ENCODE peak calls at places on chromosomes 3 and 15, in five cellular contexts. T is central memory CD8-positive, alpha-beta T cell; V is OCI-LY7; B is stimulated activated CD4-positive, alpha-beta T cell treated with anti-CD3 and anti-CD28 coated beads, Interleukin-15, amount 100 ng/mL, for 1 hour; X is foreskin fibroblast. W is an unnamed sample.

GRCh38 chr3:52046186-52046913 is 10.0 kb downstream of the DUSP7 start:
- DNase-seq in T (no peak), V (no peak), B (no peak), X (peak), W (no peak)

GRCh38 chr15:77033729-77034619 is 36.9 kb downstream of the TSPAN3 start:
- DNase-seq in T (no peak), V (no peak), B (no peak), X (no peak), W (no peak)

GRCh38 chr15:56587686-56588085 is 122.7 kb upstream of the MNS1 start:
- DNase-seq in T (no peak), V (no peak), B (no peak), X (peak), W (no peak)

GRCh38 chr3:13821156-13821555 is 58.7 kb downstream of the WNT7A start:
- DNase-seq in T (no peak), V (no peak), B (no peak), X (no peak), W (no peak)

GRCh38 chr15:27114440-27114839 is 143.5 kb downstream of the GABRG3 start:
- DNase-seq in T (no peak), V (no peak), B (no peak), X (no peak), W (no peak)

GRCh38 chr3:195570344-195570743 is 13.4 kb downstream of the APOD start:
- DNase-seq in T (no peak), V (peak), B (no peak), X (no peak), W (no peak)

GRCh38 chr3:8964436-8965370 is 1.4 kb upstream of the RAD18 start:
- DNase-seq in T (no peak), V (no peak), B (no peak), X (peak), W (no peak)

GRCh38 chr3:9088431-9089353 is 125.4 kb upstream of the RAD18 start:
- DNase-seq in T (no peak), V (no peak), B (no peak), X (peak), W (no peak)

GRCh38 chr3:86982883-86983282 is 8.1 kb downstream of the VGLL3 start:
- DNase-seq in T (no peak), V (no peak), B (no peak), X (peak), W (no peak)

GRCh38 chr3:66603161-66603611 is 102.4 kb upstream of the LRIG1 start:
- DNase-seq in T (no peak), V (no peak), B (no peak), X (no peak), W (no peak)

GRCh38 chr3:43769097-43769470 is 78.3 kb downstream of the ABHD5 start:
- DNase-seq in T (no peak), V (no peak), B (no peak), X (no peak), W (no peak)

GRCh38 chr3:100263583-100263982 is 2.8 kb downstream of the TBC1D23 start:
- DNase-seq in T (no peak), V (no peak), B (no peak), X (no peak), W (no peak)

GRCh38 chr3:12286927-12287726 is 1.7 kb upstream of the PPARG start:
- DNase-seq in T (no peak), V (no peak), B (no peak), X (peak), W (no peak)

GRCh38 chr3:46576899-46577298 is 10.8 kb upstream of the LRRC2 start:
- DNase-seq in T (no peak), V (no peak), B (no peak), X (no peak), W (no peak)

GRCh38 chr15:62390793-62391543 is 225.9 kb upstream of the C2CD4B start:
- DNase-seq in T (no peak), V (peak), B (no peak), X (peak), W (no peak)

GRCh38 chr3:46090161-46090591 is 62.9 kb upstream of the XCR1 start:
- DNase-seq in T (no peak), V (no peak), B (no peak), X (peak), W (no peak)

GRCh38 chr15:60708684-60709083 is 229.7 kb upstream of the ICE2 start:
- DNase-seq in T (no peak), V (no peak), B (no peak), X (peak), W (no peak)

GRCh38 chr3:52890735-52891134 is 6.6 kb downstream of the STIMATE start:
- DNase-seq in T (no peak), V (no peak), B (no peak), X (peak), W (no peak)

GRCh38 chr15:78044407-78045155 is 32.9 kb downstream of the TBC1D2B start:
- DNase-seq in T (peak), V (no peak), B (no peak), X (no peak), W (no peak)

GRCh38 chr3:197025736-197026480 is 3.7 kb downstream of the MELTF start:
- DNase-seq in T (no peak), V (no peak), B (no peak), X (no peak), W (no peak)